ENCODE peak calls at places on chromosome X, in four cellular contexts. G, C, M and R are unnamed samples.

GRCh38 chrX:84156831-84157230 is 31.2 kb downstream of the RPS6KA6 start:
- DNase-seq in G (no peak), C (peak; percentile 39), M (no peak), R (no peak)

GRCh38 chrX:39174761-39175417 is 373.6 kb downstream of the MID1IP1 start:
- DNase-seq in G (no peak), C (no peak), M (peak; percentile 7), R (no peak)

GRCh38 chrX:14508025-14508690 is 21.2 kb upstream of the GLRA2 start:
- DNase-seq in G (no peak), C (no peak), M (no peak), R (no peak)

GRCh38 chrX:30060718-30061117 is 154.6 kb upstream of the MAGEB2 start:
- DNase-seq in G (no peak), C (peak; percentile 24), M (no peak), R (no peak)

GRCh38 chrX:101764538-101764937 is 104.9 kb upstream of the ARMCX2 start:
- DNase-seq in G (no peak), C (peak; percentile 3), M (no peak), R (no peak)

GRCh38 chrX:46263494-46263893 is 281.7 kb downstream of the ZNF674 start:
- DNase-seq in G (no peak), C (no peak), M (no peak), R (no peak)

GRCh38 chrX:112888916-112889315 is 48.3 kb upstream of the AMOT start:
- DNase-seq in G (no peak), C (no peak), M (no peak), R (no peak)

GRCh38 chrX:114800719-114801118 is 216.7 kb downstream of the IL13RA2 start:
- DNase-seq in G (peak; percentile 36), C (peak; percentile 47), M (no peak), R (peak; percentile 81)

GRCh38 chrX:10471426-10471825 is 149.0 kb downstream of the MID1 start:
- DNase-seq in G (no peak), C (peak; percentile 61), M (no peak), R (no peak)